ENCODE peak calls at places on chromosomes 4 and X, in seven cellular contexts. D is body of pancreas, W is A549, S is NB4, G is right lobe of liver, E is upper lobe of left lung, X is heart left ventricle. Y is an unnamed sample.

GRCh38 chr4:125316781-125317525 is 2.2 kb downstream of the FAT4 start:
- DNase-seq in D (peak; percentile 20), W (peak; percentile 55), S (no peak), G (peak; percentile 46), E (no peak), X (peak; percentile 36), Y (no peak)

GRCh38 chr4:14345356-14345775 is 656.9 kb upstream of the CPEB2 start:
- DNase-seq in D (no peak), W (no peak), S (no peak), G (no peak), E (no peak), X (no peak), Y (no peak)

GRCh38 chr4:8197521-8197920 is 1.6 kb upstream of the SH3TC1 start:
- DNase-seq in D (no peak), W (no peak), S (no peak), G (no peak), E (no peak), X (no peak), Y (no peak)

GRCh38 chrX:50206753-50207152 is 2.2 kb downstream of the CCNB3 start:
- DNase-seq in D (no peak), W (peak; percentile 16), S (no peak), G (no peak), E (no peak), X (no peak), Y (no peak)

GRCh38 chr4:180828455-180829018 is 1414.7 kb upstream of the TENM3 start:
- DNase-seq in D (peak; percentile 9), W (peak; percentile 51), S (peak; percentile 56), G (no peak), E (no peak), X (no peak), Y (no peak)

GRCh38 chrX:2497961-2498780 is 2.6 kb downstream of the DHRSX start:
- DNase-seq in D (peak; percentile 68), W (peak; percentile 69), S (no peak), G (peak; percentile 82), E (no peak), X (no peak), Y (no peak)

GRCh38 chr4:124095596-124095995 is 616.9 kb downstream of the ANKRD50 start:
- DNase-seq in D (no peak), W (no peak), S (no peak), G (no peak), E (no peak), X (no peak), Y (no peak)

GRCh38 chr4:46648088-46648744 is 258.3 kb upstream of the GABRA2 start:
- DNase-seq in D (no peak), W (peak; percentile 24), S (peak; percentile 69), G (no peak), E (no peak), X (no peak), Y (peak; percentile 1)

GRCh38 chr4:2186133-2186864 is 55.6 kb downstream of the HAUS3 start:
- DNase-seq in D (peak; percentile 65), W (peak; percentile 33), S (peak; percentile 41), G (peak; percentile 52), E (peak; percentile 41), X (no peak), Y (no peak)

GRCh38 chrX:18654873-18655836 is 16.8 kb downstream of the RS1 start:
- DNase-seq in D (no peak), W (no peak), S (no peak), G (no peak), E (no peak), X (no peak), Y (no peak)

GRCh38 chr4:110510955-110511544 is 35.1 kb downstream of the ENPEP start:
- DNase-seq in D (no peak), W (peak; percentile 49), S (peak; percentile 62), G (no peak), E (no peak), X (no peak), Y (peak; percentile 18)

GRCh38 chr4:122588453-122589238 is 32.2 kb downstream of the IL21 start:
- DNase-seq in D (no peak), W (no peak), S (peak; percentile 76), G (no peak), E (no peak), X (no peak), Y (no peak)

GRCh38 chr4:21769404-21770147 is 179.0 kb downstream of the KCNIP4 start:
- DNase-seq in D (no peak), W (peak; percentile 26), S (no peak), G (no peak), E (no peak), X (no peak), Y (no peak)

GRCh38 chrX:150475466-150475865 is 93.0 kb upstream of the MTM1 start:
- DNase-seq in D (no peak), W (no peak), S (peak; percentile 16), G (no peak), E (no peak), X (no peak), Y (no peak)

GRCh38 chr4:136900706-136901105 is 631.6 kb downstream of the PCDH18 start:
- DNase-seq in D (no peak), W (no peak), S (peak; percentile 10), G (no peak), E (no peak), X (no peak), Y (no peak)

GRCh38 chr4:54098375-54098774 is 1.6 kb upstream of the GSX2 start:
- DNase-seq in D (no peak), W (no peak), S (no peak), G (no peak), E (no peak), X (no peak), Y (no peak)

GRCh38 chr4:108885211-108885610 is 122.4 kb upstream of the ETNPPL start:
- DNase-seq in D (no peak), W (no peak), S (no peak), G (no peak), E (no peak), X (no peak), Y (no peak)

GRCh38 chr4:106763044-106763443 is 273.1 kb downstream of the DKK2 start:
- DNase-seq in D (no peak), W (no peak), S (no peak), G (no peak), E (no peak), X (no peak), Y (no peak)

GRCh38 chrX:19912-20571 is 261.1 kb upstream of the PLCXD1 start:
- DNase-seq in D (peak; percentile 7), W (no peak), S (peak; percentile 28), G (no peak), E (no peak), X (no peak), Y (no peak)

GRCh38 chr4:101163936-101164335 is 183.4 kb downstream of the PPP3CA start:
- DNase-seq in D (no peak), W (peak; percentile 43), S (peak; percentile 27), G (no peak), E (no peak), X (no peak), Y (no peak)

GRCh38 chr4:74715731-74716435 is 78.4 kb downstream of the BTC start:
- DNase-seq in D (no peak), W (no peak), S (no peak), G (no peak), E (no peak), X (no peak), Y (no peak)

GRCh38 chr4:55398461-55398860 is 2.7 kb downstream of the TMEM165 start:
- DNase-seq in D (no peak), W (no peak), S (no peak), G (no peak), E (no peak), X (no peak), Y (no peak)
- TF ChIP-seq POLR2A in D (no peak), W (no peak), S (no peak), G (no peak), E (no peak), X (no peak), Y (no peak)

GRCh38 chr4:992297-993110 is 700 bp downstream of the SLC26A1 start:
- DNase-seq in D (peak; percentile 91), W (peak; percentile 74), S (no peak), G (peak; percentile 97), E (peak; percentile 92), X (no peak), Y (no peak)
- TF ChIP-seq POLR2A in D (peak; percentile 77), W (no peak), S (no peak), G (peak; percentile 84), E (no peak), X (no peak), Y (no peak)

GRCh38 chrX:49172280-49172780 is 632 bp downstream of the PLP2 start:
- DNase-seq in D (peak; percentile 85), W (peak; percentile 72), S (peak; percentile 86), G (peak; percentile 81), E (peak; percentile 89), X (peak; percentile 68), Y (no peak)
- TF ChIP-seq POLR2A in D (no peak), W (peak; percentile 21), S (no peak), G (no peak), E (no peak), X (no peak), Y (peak; percentile 9)

DNA sequence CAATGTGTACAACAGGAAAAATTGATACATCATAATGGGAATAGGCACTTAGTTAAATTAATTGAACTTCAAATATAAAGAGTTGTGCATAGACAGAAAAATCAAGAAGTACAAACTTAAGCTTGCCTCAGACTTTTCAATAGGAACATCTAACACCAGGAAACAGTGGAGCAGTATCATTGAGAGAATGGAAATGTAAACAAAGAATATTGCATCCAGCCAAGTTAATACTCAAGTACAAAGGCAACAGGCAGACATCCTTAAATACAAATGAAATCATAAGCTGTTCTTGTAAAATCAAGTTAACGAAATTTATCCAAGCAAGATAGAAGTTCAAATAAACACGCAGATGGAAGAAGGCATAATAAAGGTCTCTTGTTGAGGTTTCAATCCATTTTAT is 71.2 kb upstream of the TLR2 start:
- DNase-seq in D (no peak), W (no peak), S (no peak), G (no peak), E (no peak), X (no peak), Y (no peak)
- TF ChIP-seq POLR2A in D (no peak), W (no peak), S (no peak), G (no peak), E (no peak), X (no peak), Y (no peak)